ENCODE peak calls at places on chromosomes 7 and 10, in seven cellular contexts. Z, Y, K, C, U, D and N are unnamed samples.

GRCh38 chr7:132242192-132242812 is 334.0 kb downstream of the PLXNA4 start:
- DNase-seq in Z (no peak), Y (no peak), K (no peak), C (no peak), U (no peak), D (no peak), N (no peak)

GRCh38 chr7:2070151-2070763 is 162.5 kb downstream of the MAD1L1 start:
- DNase-seq in Z (no peak), Y (no peak), K (no peak), C (no peak), U (no peak), D (no peak), N (no peak)

GRCh38 chr10:114402871-114403544 is 1.3 kb downstream of the AFAP1L2 start:
- DNase-seq in Z (no peak), Y (no peak), K (peak; percentile 66), C (no peak), U (no peak), D (peak; percentile 27), N (no peak)

GRCh38 chr10:104322416-104322782 is 15.9 kb downstream of the ITPRIP start:
- DNase-seq in Z (peak; percentile 27), Y (no peak), K (peak; percentile 66), C (no peak), U (no peak), D (no peak), N (no peak)

GRCh38 chr7:134618756-134619530 is 27.7 kb upstream of the BPGM start:
- DNase-seq in Z (no peak), Y (no peak), K (no peak), C (no peak), U (no peak), D (no peak), N (no peak)

GRCh38 chr7:142908921-142909870 is 23.7 kb upstream of the TRPV6 start:
- DNase-seq in Z (no peak), Y (peak; percentile 18), K (no peak), C (peak; percentile 14), U (no peak), D (peak; percentile 26), N (no peak)

GRCh38 chr10:120508393-120508792 is 51.4 kb downstream of the PLPP4 start:
- DNase-seq in Z (no peak), Y (peak; percentile 35), K (no peak), C (no peak), U (no peak), D (no peak), N (no peak)

GRCh38 chr7:27782849-27783248 is 42.9 kb downstream of the TAX1BP1 start:
- DNase-seq in Z (no peak), Y (no peak), K (no peak), C (no peak), U (no peak), D (no peak), N (no peak)

GRCh38 chr7:130903358-130903974 is 169.5 kb upstream of the KLF14 start:
- DNase-seq in Z (no peak), Y (no peak), K (no peak), C (no peak), U (peak; percentile 0), D (no peak), N (peak; percentile 33)

GRCh38 chr10:104260775-104261115 is 6.1 kb downstream of the GSTO1 start:
- DNase-seq in Z (no peak), Y (no peak), K (no peak), C (no peak), U (no peak), D (no peak), N (no peak)

GRCh38 chr7:139619367-139619657 is 95.8 kb downstream of the CLEC2L start:
- DNase-seq in Z (no peak), Y (no peak), K (no peak), C (no peak), U (no peak), D (no peak), N (no peak)

GRCh38 chr7:80763289-80763688 is 124.8 kb downstream of the CD36 start:
- DNase-seq in Z (no peak), Y (no peak), K (no peak), C (no peak), U (no peak), D (no peak), N (no peak)

GRCh38 chr10:103396789-103397087 is 312 bp downstream of the PDCD11 start:
- DNase-seq in Z (no peak), Y (no peak), K (no peak), C (no peak), U (no peak), D (no peak), N (no peak)

GRCh38 chr10:89338717-89339116 is 10.9 kb downstream of the IFIT3 start:
- DNase-seq in Z (no peak), Y (no peak), K (no peak), C (no peak), U (no peak), D (no peak), N (no peak)

GRCh38 chr10:118343549-118343948 is 1.4 kb upstream of the FAM204A start:
- DNase-seq in Z (no peak), Y (no peak), K (no peak), C (no peak), U (no peak), D (no peak), N (no peak)

GRCh38 chr7:42661312-42661711 is 250.6 kb downstream of the C7orf25 start:
- DNase-seq in Z (no peak), Y (peak; percentile 16), K (no peak), C (no peak), U (no peak), D (no peak), N (no peak)

GRCh38 chr10:132590094-132590751 is 52.6 kb downstream of the INPP5A start:
- DNase-seq in Z (no peak), Y (no peak), K (peak; percentile 58), C (no peak), U (no peak), D (no peak), N (no peak)
- H3K4me1 ChIP-seq in Z (peaks cover 4% of the 10 kb centered on the region), Y (peaks cover 8% of the 10 kb centered on the region), K (peaks cover 99% of the 10 kb centered on the region), C (peaks cover 16% of the 10 kb centered on the region), U (peaks cover 24% of the 10 kb centered on the region), D (peaks cover 13% of the 10 kb centered on the region), N (peaks cover 33% of the 10 kb centered on the region)

GRCh38 chr7:11313801-11314200 is 340.1 kb downstream of the PHF14 start:
- DNase-seq in Z (no peak), Y (no peak), K (no peak), C (no peak), U (no peak), D (no peak), N (no peak)

GRCh38 chr7:11319491-11320274 is 346.0 kb downstream of the PHF14 start:
- DNase-seq in Z (no peak), Y (no peak), K (no peak), C (no peak), U (no peak), D (no peak), N (no peak)

GRCh38 chr7:11315687-11316258 is 342.1 kb downstream of the PHF14 start:
- DNase-seq in Z (no peak), Y (no peak), K (no peak), C (no peak), U (no peak), D (no peak), N (no peak)

DNA sequence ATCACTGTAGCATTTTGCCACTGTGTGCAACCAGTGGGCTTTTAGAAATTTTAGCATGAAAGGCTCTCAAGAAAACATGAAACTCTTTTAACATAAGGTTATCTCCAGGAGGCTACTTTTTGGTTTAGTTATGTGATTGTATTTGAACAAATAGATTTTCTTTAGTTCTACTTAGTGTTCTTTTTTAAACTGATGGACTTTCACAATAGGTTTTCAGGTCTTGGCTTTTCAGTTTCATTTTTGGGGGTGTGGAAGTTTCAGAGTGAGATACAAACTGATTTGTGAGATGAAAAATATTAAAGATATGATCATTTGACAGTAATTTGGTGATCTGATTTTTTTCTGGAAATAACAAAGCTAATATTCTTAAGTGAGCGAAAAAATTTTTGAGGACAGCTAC is 344.1 kb downstream of the PHF14 start:
- DNase-seq in Z (no peak), Y (no peak), K (no peak), C (no peak), U (no peak), D (no peak), N (no peak)
- H3K9me3 ChIP-seq in Z (no peaks in the 10 kb centered on the region), Y (no peaks in the 10 kb centered on the region), K (no peaks in the 10 kb centered on the region), C (no peaks in the 10 kb centered on the region), U (no peaks in the 10 kb centered on the region), D (no peaks in the 10 kb centered on the region), N (no peaks in the 10 kb centered on the region)

GRCh38 chr10:819326-819725 is 112.2 kb downstream of the LARP4B start:
- DNase-seq in Z (no peak), Y (peak; percentile 22), K (no peak), C (no peak), U (no peak), D (no peak), N (no peak)
- H3K27ac ChIP-seq in Z (no peak overlapping the region), Y (peak overlapping the region; percentile 20), K (no peak overlapping the region), C (no peak overlapping the region), U (no peak overlapping the region), D (no peak overlapping the region), N (no peak overlapping the region)

GRCh38 chr10:33801705-33802104 is 467.2 kb upstream of the NRP1 start:
- DNase-seq in Z (no peak), Y (peak; percentile 22), K (no peak), C (no peak), U (no peak), D (no peak), N (no peak)
- H3K4me1 ChIP-seq in Z (no peaks in the 10 kb centered on the region), Y (peaks cover 18% of the 10 kb centered on the region), K (peaks cover 21% of the 10 kb centered on the region), C (peaks cover 12% of the 10 kb centered on the region), U (no peaks in the 10 kb centered on the region), D (peaks cover 10% of the 10 kb centered on the region), N (no peaks in the 10 kb centered on the region)

GRCh38 chr10:91097313-91097712 is 123.2 kb upstream of the PCGF5 start:
- DNase-seq in Z (no peak), Y (no peak), K (no peak), C (no peak), U (no peak), D (no peak), N (no peak)
- H3K9me3 ChIP-seq in Z (no peaks in the 10 kb centered on the region), Y (peaks cover 7% of the 10 kb centered on the region), K (peaks cover 14% of the 10 kb centered on the region), C (no peaks in the 10 kb centered on the region), U (peaks cover 12% of the 10 kb centered on the region), D (peaks cover 12% of the 10 kb centered on the region), N (no peaks in the 10 kb centered on the region)

GRCh38 chr7:8389898-8390642 is 43.3 kb upstream of the NXPH1 start:
- DNase-seq in Z (no peak), Y (peak; percentile 53), K (no peak), C (peak; percentile 50), U (no peak), D (peak; percentile 88), N (no peak)
- H3K27ac ChIP-seq in Z (no peak overlapping the region), Y (no peak overlapping the region), K (no peak overlapping the region), C (no peak overlapping the region), U (no peak overlapping the region), D (no peak overlapping the region), N (no peak overlapping the region)

DNA sequence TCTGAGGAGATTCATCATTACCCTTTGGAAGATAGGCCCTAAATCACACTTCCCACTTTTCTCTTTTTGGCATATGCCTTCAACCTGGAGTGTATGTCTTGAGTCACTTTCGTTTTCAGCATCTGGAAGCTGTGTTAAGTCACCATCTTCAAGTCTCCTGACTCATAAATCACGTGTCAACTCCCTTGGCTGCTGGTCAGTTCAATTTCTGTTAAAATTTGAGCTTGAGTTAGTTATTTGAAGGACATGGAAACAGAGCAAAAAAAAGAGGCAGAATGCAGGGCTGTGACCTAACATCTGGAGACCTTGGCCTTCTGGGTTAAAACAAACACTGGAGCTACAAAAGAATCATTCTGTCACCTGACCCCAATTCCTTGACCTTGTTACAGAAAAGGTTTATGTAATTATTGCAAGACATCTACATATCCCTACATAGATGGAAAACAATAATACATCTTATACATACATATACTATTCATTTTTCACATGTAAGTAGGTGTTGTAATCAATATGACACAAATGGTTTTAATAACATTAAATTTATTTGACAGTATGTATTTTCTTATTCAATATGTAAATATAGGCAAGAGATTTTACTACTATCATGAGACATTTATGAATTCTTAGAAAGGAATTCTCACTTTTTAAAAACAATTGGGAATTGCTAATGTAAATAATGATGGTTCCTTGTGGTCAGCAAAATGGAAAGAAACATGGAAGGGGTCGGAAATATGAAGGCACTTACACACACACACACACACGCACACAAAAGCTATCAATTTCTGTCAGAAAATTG is 169.7 kb upstream of the PHYHIPL start:
- DNase-seq in Z (peak; percentile 16), Y (no peak), K (no peak), C (no peak), U (no peak), D (no peak), N (no peak)
- H3K4me1 ChIP-seq in Z (no peaks in the 10 kb centered on the region), Y (no peaks in the 10 kb centered on the region), K (peaks cover 5% of the 10 kb centered on the region), C (no peaks in the 10 kb centered on the region), U (no peaks in the 10 kb centered on the region), D (peaks cover 18% of the 10 kb centered on the region), N (no peaks in the 10 kb centered on the region)